ENCODE peak calls at places on chromosomes 1 and 21, in seven cellular contexts. O is ACHN, J is occipital lobe, E is GM20000, Z is ELR, R is NCI-H524 treated with DMSO at 0.1 percent for 48 hours, K is mesothelial cell of epicardium. C is an unnamed sample.

GRCh38 chr1:74681001-74681400 is 7.4 kb upstream of the ERICH3 start:
- DNase-seq in O (no peak), J (no peak), E (no peak), Z (no peak), R (no peak), K (no peak), C (no peak)

GRCh38 chr21:41876396-41876795 is 2.7 kb downstream of the PRDM15 start:
- DNase-seq in O (no peak), J (no peak), E (no peak), Z (no peak), R (no peak), K (no peak), C (no peak)

GRCh38 chr1:27592600-27593340 is 11.2 kb downstream of the AHDC1 start:
- DNase-seq in O (no peak), J (no peak), E (no peak), Z (no peak), R (no peak), K (no peak), C (no peak)

GRCh38 chr1:26218906-26219494 is 15.0 kb upstream of the CEP85 start:
- DNase-seq in O (peak; percentile 88), J (no peak), E (no peak), Z (no peak), R (no peak), K (no peak), C (no peak)

GRCh38 chr21:38994014-38994413 is 188.3 kb downstream of the ETS2 start:
- DNase-seq in O (no peak), J (no peak), E (no peak), Z (no peak), R (no peak), K (no peak), C (no peak)

GRCh38 chr1:1630191-1630964 is 1.6 kb upstream of the MMP23B start:
- DNase-seq in O (no peak), J (peak; percentile 49), E (peak; percentile 100), Z (no peak), R (peak; percentile 80), K (peak; percentile 71), C (peak; percentile 49)

GRCh38 chr1:1782399-1783221 is 4.3 kb upstream of the NADK start:
- DNase-seq in O (no peak), J (no peak), E (no peak), Z (peak; percentile 65), R (no peak), K (no peak), C (peak; percentile 60)

GRCh38 chr1:178310685-178311105 is 186.1 kb downstream of the CLEC20A start:
- DNase-seq in O (peak; percentile 84), J (no peak), E (peak; percentile 52), Z (peak; percentile 83), R (peak; percentile 24), K (no peak), C (peak; percentile 82)

GRCh38 chr1:165954940-165955339 is 127.5 kb downstream of the UCK2 start:
- DNase-seq in O (no peak), J (no peak), E (no peak), Z (peak; percentile 48), R (peak; percentile 62), K (no peak), C (no peak)

GRCh38 chr1:206506803-206507394 is 432 bp upstream of the RASSF5 start:
- DNase-seq in O (no peak), J (no peak), E (peak; percentile 57), Z (no peak), R (no peak), K (no peak), C (no peak)

GRCh38 chr1:206911064-206911663 is 10.6 kb downstream of the FCMR start:
- DNase-seq in O (peak; percentile 68), J (no peak), E (peak; percentile 73), Z (peak; percentile 82), R (no peak), K (no peak), C (peak; percentile 75)

GRCh38 chr1:71031426-71031825 is 16.2 kb downstream of the PTGER3 start:
- DNase-seq in O (no peak), J (no peak), E (no peak), Z (no peak), R (no peak), K (no peak), C (no peak)

GRCh38 chr1:81414417-81415087 is 386.2 kb upstream of the ADGRL2 start:
- DNase-seq in O (peak; percentile 11), J (peak; percentile 29), E (peak; percentile 56), Z (peak; percentile 39), R (no peak), K (peak; percentile 65), C (peak; percentile 37)

GRCh38 chr1:75901371-75901770 is 30.8 kb downstream of the ASB17 start:
- DNase-seq in O (no peak), J (no peak), E (no peak), Z (no peak), R (no peak), K (no peak), C (no peak)

GRCh38 chr1:3174487-3175247 is 105.7 kb downstream of the PRDM16 start:
- DNase-seq in O (no peak), J (no peak), E (no peak), Z (no peak), R (no peak), K (no peak), C (peak; percentile 54)

GRCh38 chr1:14217384-14217783 is 381.1 kb upstream of the KAZN start:
- DNase-seq in O (peak; percentile 3), J (no peak), E (no peak), Z (no peak), R (no peak), K (no peak), C (no peak)

GRCh38 chr1:110159160-110159559 is 8.9 kb downstream of the SLC6A17 start:
- DNase-seq in O (no peak), J (no peak), E (no peak), Z (no peak), R (no peak), K (no peak), C (no peak)

GRCh38 chr1:169143984-169144383 is 37.5 kb downstream of the ATP1B1 start:
- DNase-seq in O (no peak), J (no peak), E (no peak), Z (no peak), R (no peak), K (no peak), C (no peak)

C was measured in bronchial epithelial cell.